ENCODE peak calls at places on chromosomes 3 and 15, in eight cellular contexts. D is CD4-positive, alpha-beta T cell; Y is HCT116; T is stomach; Q is right cardiac atrium; X is Karpas-422; G is CD8-positive, alpha-beta T cell; M is PC-3. S is an unnamed sample.
A peak's percentile ranks its signal among the peaks of the same experiment; 100 is the strongest.

GRCh38 chr3:151630035-151630434 is 103.7 kb upstream of the AADACL2 start:
- DNase-seq in D (no peak), Y (no peak), T (no peak), Q (no peak), X (no peak), G (no peak), M (peak; percentile 43), S (no peak)

GRCh38 chr3:156460206-156460609 is 94.7 kb downstream of the SSR3 start:
- DNase-seq in D (no peak), Y (no peak), T (no peak), Q (no peak), X (no peak), G (no peak), M (no peak), S (no peak)

GRCh38 chr15:71585159-71585558 is 225.2 kb upstream of the NR2E3 start:
- DNase-seq in D (no peak), Y (no peak), T (no peak), Q (no peak), X (no peak), G (no peak), M (no peak), S (no peak)

GRCh38 chr3:158718490-158719170 is 13.6 kb downstream of the RARRES1 start:
- DNase-seq in D (no peak), Y (peak; percentile 73), T (no peak), Q (no peak), X (no peak), G (no peak), M (peak; percentile 95), S (peak; percentile 55)

GRCh38 chr15:88077249-88077810 is 179.2 kb downstream of the NTRK3 start:
- DNase-seq in D (no peak), Y (no peak), T (no peak), Q (no peak), X (no peak), G (no peak), M (no peak), S (no peak)

GRCh38 chr3:100496711-100497261 is 4.4 kb downstream of the TMEM45A start:
- DNase-seq in D (no peak), Y (no peak), T (no peak), Q (no peak), X (peak; percentile 35), G (no peak), M (peak; percentile 87), S (no peak)

GRCh38 chr3:153348457-153349137 is 186.6 kb downstream of the RAP2B start:
- DNase-seq in D (no peak), Y (no peak), T (no peak), Q (no peak), X (no peak), G (no peak), M (peak; percentile 64), S (no peak)

GRCh38 chr15:56208641-56209155 is 35.0 kb downstream of the RFX7 start:
- DNase-seq in D (no peak), Y (no peak), T (no peak), Q (no peak), X (no peak), G (no peak), M (no peak), S (no peak)

GRCh38 chr3:109257269-109257668 is 59.0 kb downstream of the DPPA2 start:
- DNase-seq in D (no peak), Y (no peak), T (no peak), Q (no peak), X (no peak), G (no peak), M (peak; percentile 34), S (no peak)

GRCh38 chr15:52805351-52806283 is 15.5 kb upstream of the ONECUT1 start:
- DNase-seq in D (no peak), Y (no peak), T (no peak), Q (no peak), X (no peak), G (no peak), M (no peak), S (no peak)
- H3K27ac ChIP-seq in D (no peak overlapping the region), Y (no peak overlapping the region), T (no peak overlapping the region), Q (no peak overlapping the region), X (no peak overlapping the region), G (no peak overlapping the region), M (no peak overlapping the region), S (no peak overlapping the region)

GRCh38 chr3:126269360-126269759 is 87.8 kb downstream of the KLF15 start:
- DNase-seq in D (no peak), Y (no peak), T (no peak), Q (no peak), X (no peak), G (no peak), M (no peak), S (no peak)
- H3K27ac ChIP-seq in D (no peak overlapping the region), Y (no peak overlapping the region), T (peak overlapping the region; percentile 88), Q (peak overlapping the region; percentile 14), X (no peak overlapping the region), G (no peak overlapping the region), M (no peak overlapping the region), S (no peak overlapping the region)

GRCh38 chr15:98708191-98708590 is 59.9 kb downstream of the IGF1R start:
- DNase-seq in D (no peak), Y (no peak), T (no peak), Q (no peak), X (no peak), G (no peak), M (no peak), S (no peak)

GRCh38 chr15:98706387-98706786 is 58.0 kb downstream of the IGF1R start:
- DNase-seq in D (no peak), Y (no peak), T (no peak), Q (no peak), X (no peak), G (no peak), M (no peak), S (no peak)

GRCh38 chr15:98703291-98703690 is 55.0 kb downstream of the IGF1R start:
- DNase-seq in D (no peak), Y (no peak), T (no peak), Q (no peak), X (no peak), G (no peak), M (no peak), S (no peak)

GRCh38 chr15:98705070-98705469 is 56.7 kb downstream of the IGF1R start:
- DNase-seq in D (no peak), Y (no peak), T (no peak), Q (no peak), X (no peak), G (no peak), M (no peak), S (no peak)

DNA sequence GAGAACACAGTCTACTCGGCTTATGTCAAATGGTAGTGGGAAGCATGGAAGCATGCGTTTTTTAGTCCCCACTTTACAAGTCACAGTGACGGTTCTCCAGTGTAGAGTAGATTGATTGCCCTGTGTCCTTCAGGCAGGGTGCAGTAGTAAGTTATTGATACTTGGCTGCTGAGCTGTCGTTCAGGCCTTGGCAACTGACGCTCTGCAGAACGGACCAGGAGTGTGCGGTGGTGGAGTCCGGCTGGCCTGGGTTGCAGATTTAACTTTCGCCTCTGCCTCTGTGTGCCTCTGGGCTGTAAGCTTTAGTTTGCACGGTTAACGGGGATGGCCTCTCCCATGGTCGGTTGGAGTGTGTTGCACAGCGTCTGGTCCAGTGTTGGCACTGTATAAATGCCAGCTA is 58.6 kb downstream of the IGF1R start:
- DNase-seq in D (no peak), Y (no peak), T (no peak), Q (no peak), X (no peak), G (no peak), M (no peak), S (no peak)
- H3K27ac ChIP-seq in D (no peak overlapping the region), Y (no peak overlapping the region), T (no peak overlapping the region), Q (no peak overlapping the region), X (no peak overlapping the region), G (no peak overlapping the region), M (no peak overlapping the region), S (no peak overlapping the region)

GRCh38 chr3:186418601-186419238 is 56.7 kb upstream of the DGKG start:
- DNase-seq in D (no peak), Y (no peak), T (no peak), Q (no peak), X (no peak), G (no peak), M (peak; percentile 13), S (no peak)

GRCh38 chr3:186421946-186422345 is 59.9 kb upstream of the DGKG start:
- DNase-seq in D (no peak), Y (no peak), T (no peak), Q (no peak), X (no peak), G (no peak), M (peak; percentile 45), S (no peak)

GRCh38 chr3:186413615-186414415 is 51.8 kb upstream of the DGKG start:
- DNase-seq in D (no peak), Y (no peak), T (peak; percentile 51), Q (peak; percentile 86), X (no peak), G (no peak), M (peak; percentile 73), S (peak; percentile 70)

GRCh38 chr3:186414735-186415419 is 52.8 kb upstream of the DGKG start:
- DNase-seq in D (no peak), Y (no peak), T (peak; percentile 61), Q (no peak), X (no peak), G (no peak), M (peak; percentile 97), S (no peak)

GRCh38 chr3:186417791-186418190 is 55.8 kb upstream of the DGKG start:
- DNase-seq in D (no peak), Y (no peak), T (no peak), Q (no peak), X (no peak), G (no peak), M (peak; percentile 98), S (no peak)
- H3K27ac ChIP-seq in D (no peak overlapping the region), Y (no peak overlapping the region), T (no peak overlapping the region), Q (no peak overlapping the region), X (no peak overlapping the region), G (no peak overlapping the region), M (peak overlapping the region; percentile 63), S (no peak overlapping the region)

GRCh38 chr3:149231876-149232275 is 10.2 kb upstream of the CP start:
- DNase-seq in D (no peak), Y (no peak), T (no peak), Q (no peak), X (no peak), G (no peak), M (no peak), S (no peak)
- H3K27ac ChIP-seq in D (no peak overlapping the region), Y (no peak overlapping the region), T (no peak overlapping the region), Q (no peak overlapping the region), X (no peak overlapping the region), G (no peak overlapping the region), M (no peak overlapping the region), S (no peak overlapping the region)

GRCh38 chr15:101170568-101171350 is 81.1 kb downstream of the CHSY1 start:
- DNase-seq in D (no peak), Y (no peak), T (no peak), Q (peak; percentile 68), X (no peak), G (no peak), M (peak; percentile 78), S (no peak)
- H3K27ac ChIP-seq in D (no peak overlapping the region), Y (no peak overlapping the region), T (peak overlapping the region; percentile 89), Q (peak overlapping the region; percentile 45), X (no peak overlapping the region), G (no peak overlapping the region), M (peak overlapping the region; percentile 94), S (no peak overlapping the region)

DNA sequence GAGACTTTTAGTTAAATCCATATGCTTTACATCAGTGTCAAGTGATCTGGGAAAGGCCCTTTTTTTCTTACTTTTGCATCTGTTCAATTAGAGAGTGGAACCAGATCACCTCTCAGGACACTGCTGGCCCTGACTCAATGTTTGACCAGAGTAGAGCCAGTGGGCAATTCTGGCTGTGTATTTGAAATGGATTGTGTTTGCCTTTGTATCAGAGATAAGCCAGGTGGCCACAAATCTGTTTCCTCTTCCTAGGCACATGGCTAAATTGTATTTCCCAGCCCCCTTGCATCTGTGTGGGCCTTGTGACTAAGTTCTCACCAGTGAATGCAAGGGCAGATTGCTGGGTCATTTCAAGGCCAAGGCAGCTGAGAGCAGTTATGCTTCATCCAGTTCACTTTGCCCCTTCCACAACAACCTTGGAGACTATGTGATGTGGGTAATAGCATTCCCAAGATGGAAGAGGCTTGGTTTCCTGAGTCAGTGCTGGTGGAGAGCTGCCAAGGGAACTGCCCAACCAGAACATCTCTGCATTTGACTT is 75.6 kb upstream of the CACNA2D3 start:
- DNase-seq in D (no peak), Y (no peak), T (peak; percentile 71), Q (peak; percentile 58), X (no peak), G (no peak), M (peak; percentile 6), S (no peak)
- H3K27ac ChIP-seq in D (no peak overlapping the region), Y (no peak overlapping the region), T (peak overlapping the region; percentile 52), Q (no peak overlapping the region), X (no peak overlapping the region), G (no peak overlapping the region), M (no peak overlapping the region), S (no peak overlapping the region)